ENCODE peak calls at places on chromosomes 12 and 14, in seven cellular contexts. Y is psoas muscle, G is uterus, C is type B pancreatic cell, B is fibroblast of mammary gland, R is OCI-LY7, E is lung. N is an unnamed sample.

GRCh38 chr12:38783304-38783703 is 122.1 kb downstream of the CPNE8 start:
- DNase-seq in Y (no peak), G (no peak), C (no peak), B (no peak), R (no peak), E (no peak), N (no peak)

GRCh38 chr12:31586703-31587102 is 4.2 kb downstream of the DENND5B start:
- DNase-seq in Y (no peak), G (no peak), C (no peak), B (no peak), R (peak; percentile 65), E (no peak), N (peak; percentile 24)

GRCh38 chr12:18361431-18361830 is 100.1 kb downstream of the PIK3C2G start:
- DNase-seq in Y (no peak), G (no peak), C (no peak), B (no peak), R (no peak), E (no peak), N (no peak)

GRCh38 chr12:46219892-46220655 is 48.8 kb downstream of the SLC38A1 start:
- DNase-seq in Y (no peak), G (no peak), C (no peak), B (peak; percentile 81), R (no peak), E (no peak), N (no peak)

GRCh38 chr14:72332054-72332453 is 399.8 kb downstream of the RGS6 start:
- DNase-seq in Y (peak; percentile 12), G (no peak), C (no peak), B (no peak), R (no peak), E (peak; percentile 33), N (no peak)

GRCh38 chr14:75794615-75795038 is 133.6 kb downstream of the TTLL5 start:
- DNase-seq in Y (no peak), G (no peak), C (no peak), B (peak; percentile 83), R (no peak), E (no peak), N (no peak)

GRCh38 chr12:49644620-49644994 is 21.2 kb downstream of the PRPF40B start:
- DNase-seq in Y (peak; percentile 81), G (peak; percentile 84), C (peak; percentile 84), B (peak; percentile 75), R (peak; percentile 88), E (peak; percentile 72), N (peak; percentile 88)

GRCh38 chr14:38098074-38098846 is 109.4 kb upstream of the SSTR1 start:
- DNase-seq in Y (no peak), G (no peak), C (no peak), B (peak; percentile 71), R (no peak), E (no peak), N (no peak)

GRCh38 chr12:55972045-55972843 is 1.6 kb upstream of the RAB5B start:
- DNase-seq in Y (no peak), G (no peak), C (no peak), B (peak; percentile 69), R (no peak), E (peak; percentile 56), N (no peak)

GRCh38 chr14:80117876-80118275 is 93.4 kb downstream of the DIO2 start:
- DNase-seq in Y (no peak), G (no peak), C (no peak), B (no peak), R (no peak), E (no peak), N (no peak)

GRCh38 chr12:42213023-42213422 is 25.0 kb downstream of the YAF2 start:
- DNase-seq in Y (no peak), G (no peak), C (no peak), B (peak; percentile 19), R (peak; percentile 13), E (no peak), N (no peak)

GRCh38 chr12:119988440-119988787 is 622 bp upstream of the BICDL1 start:
- DNase-seq in Y (no peak), G (no peak), C (no peak), B (peak; percentile 67), R (no peak), E (no peak), N (no peak)

GRCh38 chr12:74899031-74899829 is 310.4 kb downstream of the KCNC2 start:
- DNase-seq in Y (no peak), G (no peak), C (no peak), B (peak; percentile 20), R (no peak), E (no peak), N (no peak)

GRCh38 chr14:104881369-104881979 is 16.4 kb downstream of the CEP170B start:
- DNase-seq in Y (peak; percentile 75), G (no peak), C (no peak), B (no peak), R (no peak), E (no peak), N (no peak)

GRCh38 chr14:91996951-91997371 is 42.9 kb downstream of the TRIP11 start:
- DNase-seq in Y (no peak), G (no peak), C (no peak), B (peak; percentile 96), R (peak; percentile 66), E (no peak), N (peak; percentile 33)

GRCh38 chr12:93727195-93727811 is 50.1 kb downstream of the CRADD start:
- DNase-seq in Y (peak; percentile 35), G (peak; percentile 44), C (no peak), B (no peak), R (no peak), E (no peak), N (no peak)

GRCh38 chr14:89123215-89123614 is 293.8 kb downstream of the FOXN3 start:
- DNase-seq in Y (no peak), G (no peak), C (no peak), B (no peak), R (no peak), E (no peak), N (no peak)

DNA sequence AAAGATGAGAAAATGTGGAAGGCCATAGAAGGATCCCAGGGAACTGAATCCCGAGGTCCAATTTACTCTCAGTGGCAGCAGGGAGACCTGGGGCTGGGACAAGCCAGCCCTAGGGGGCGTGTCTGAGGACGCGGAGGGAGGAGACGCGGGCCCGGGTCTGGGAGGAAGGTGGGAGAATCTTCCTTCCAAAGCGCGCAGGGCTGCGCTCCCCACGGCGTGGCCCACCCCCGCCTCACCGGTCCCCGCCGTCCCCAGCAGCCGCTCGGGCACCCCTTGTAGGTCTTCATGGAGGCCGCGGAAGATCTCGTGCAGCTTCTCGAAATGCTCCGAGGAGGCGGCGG is 323 bp downstream of the VTI1B start:
- DNase-seq in Y (peak; percentile 75), G (peak; percentile 61), C (peak; percentile 83), B (peak; percentile 40), R (peak; percentile 56), E (peak; percentile 62), N (peak; percentile 56)
- TF ChIP-seq CTCF in Y (peak; percentile 15), G (no peak), C (peak; percentile 44), B (no peak), R (peak; percentile 47), E (no peak), N (peak; percentile 37)

GRCh38 chr14:106044949-106045596 is 518.7 kb downstream of the TMEM121 start:
- DNase-seq in Y (peak; percentile 18), G (no peak), C (no peak), B (peak; percentile 29), R (no peak), E (no peak), N (peak; percentile 35)
- TF ChIP-seq CTCF in Y (no peak), G (no peak), C (no peak), B (peak; percentile 44), R (no peak), E (peak; percentile 35), N (peak; percentile 99)

GRCh38 chr12:132922676-132923075 is 33.4 kb downstream of the ZNF605 start:
- DNase-seq in Y (no peak), G (no peak), C (no peak), B (no peak), R (no peak), E (no peak), N (no peak)

GRCh38 chr12:132923356-132923909 is 32.7 kb downstream of the ZNF605 start:
- DNase-seq in Y (no peak), G (no peak), C (no peak), B (no peak), R (no peak), E (no peak), N (no peak)

GRCh38 chr12:132926417-132926833 is 29.7 kb downstream of the ZNF605 start:
- DNase-seq in Y (no peak), G (no peak), C (no peak), B (no peak), R (no peak), E (no peak), N (no peak)

GRCh38 chr12:132924356-132924755 is 31.8 kb downstream of the ZNF605 start:
- DNase-seq in Y (no peak), G (no peak), C (no peak), B (no peak), R (no peak), E (no peak), N (no peak)

DNA sequence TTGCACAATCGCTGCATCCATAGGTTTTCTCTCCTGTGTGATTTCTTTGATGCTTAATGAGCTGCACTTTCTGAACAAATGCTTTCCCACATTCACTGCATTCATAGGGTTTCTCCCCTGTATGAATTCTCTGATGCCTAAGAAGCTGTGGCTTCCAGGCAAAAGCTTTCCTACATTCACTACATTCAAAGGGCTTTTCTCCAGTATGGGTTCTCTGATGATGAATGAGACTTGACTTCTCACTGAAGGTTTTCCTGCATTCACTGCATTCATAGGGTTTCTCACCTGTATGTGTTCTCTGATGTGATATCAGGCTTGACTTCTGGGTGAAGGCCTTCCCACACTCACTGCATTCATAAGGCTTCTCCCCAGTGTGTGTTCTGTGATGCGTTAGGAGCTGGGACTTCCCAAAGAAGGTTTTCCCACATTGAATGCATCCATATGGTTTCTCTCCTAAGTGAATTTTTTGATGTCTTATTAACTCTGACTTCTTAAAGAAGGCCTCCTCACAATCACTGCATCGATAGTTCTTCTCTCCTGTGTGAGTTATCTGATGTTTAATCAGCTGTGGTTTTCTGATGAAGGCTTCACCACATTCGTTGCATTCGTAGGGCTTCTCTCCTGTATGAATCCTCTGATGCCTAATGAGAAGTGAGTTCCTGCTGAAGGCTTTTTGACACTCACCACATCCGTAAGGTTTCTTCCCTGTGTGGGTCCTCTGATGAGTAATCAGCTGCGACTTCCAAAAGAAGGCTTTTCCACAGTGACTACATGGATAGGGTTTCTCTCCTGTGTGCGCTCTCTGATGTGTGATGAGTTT is 30.3 kb downstream of the ZNF605 start:
- DNase-seq in Y (no peak), G (no peak), C (no peak), B (no peak), R (no peak), E (no peak), N (no peak)
- TF ChIP-seq CTCF in Y (no peak), G (no peak), C (no peak), B (no peak), R (no peak), E (no peak), N (no peak)

GRCh38 chr12:66270613-66271012 is 31.7 kb upstream of the HELB start:
- DNase-seq in Y (no peak), G (no peak), C (no peak), B (no peak), R (no peak), E (no peak), N (no peak)

GRCh38 chr12:66269757-66270383 is 32.4 kb upstream of the HELB start:
- DNase-seq in Y (no peak), G (no peak), C (no peak), B (peak; percentile 64), R (peak; percentile 62), E (no peak), N (peak; percentile 28)

GRCh38 chr12:66272650-66273049 is 29.6 kb upstream of the HELB start:
- DNase-seq in Y (no peak), G (no peak), C (no peak), B (no peak), R (no peak), E (no peak), N (no peak)

GRCh38 chr12:66269142-66269541 is 33.2 kb upstream of the HELB start:
- DNase-seq in Y (no peak), G (no peak), C (no peak), B (no peak), R (no peak), E (no peak), N (no peak)

GRCh38 chr12:66268562-66268961 is 33.7 kb upstream of the HELB start:
- DNase-seq in Y (no peak), G (no peak), C (no peak), B (no peak), R (peak; percentile 70), E (no peak), N (no peak)
- TF ChIP-seq CTCF in Y (no peak), G (no peak), C (no peak), B (no peak), R (no peak), E (no peak), N (no peak)